ENCODE peak calls at places on chromosome 2, in seven cellular contexts. K is GM12865, G is hepatocyte, V is MCF 10A, Z is IMR-90, I is coronary artery, O is Calu3. U is an unnamed sample.

GRCh38 chr2:200335657-200336056 is 29.2 kb downstream of the SPATS2L start:
- DNase-seq in K (no peak), G (no peak), V (peak; percentile 71), Z (no peak), I (no peak), O (peak; percentile 64), U (peak; percentile 50)

GRCh38 chr2:168152902-168153301 is 94.5 kb downstream of the STK39 start:
- DNase-seq in K (no peak), G (no peak), V (no peak), Z (peak; percentile 10), I (no peak), O (no peak), U (no peak)

GRCh38 chr2:182649316-182649715 is 66.7 kb upstream of the DNAJC10 start:
- DNase-seq in K (peak; percentile 37), G (peak; percentile 56), V (peak; percentile 43), Z (peak; percentile 46), I (no peak), O (peak; percentile 26), U (peak; percentile 29)

GRCh38 chr2:55111570-55112228 is 61.4 kb upstream of the RTN4 start:
- DNase-seq in K (no peak), G (peak; percentile 80), V (peak; percentile 90), Z (peak; percentile 96), I (peak; percentile 86), O (no peak), U (peak; percentile 49)

GRCh38 chr2:152629202-152629601 is 88.1 kb downstream of the PRPF40A start:
- DNase-seq in K (no peak), G (no peak), V (no peak), Z (no peak), I (no peak), O (no peak), U (no peak)

GRCh38 chr2:142315353-142315752 is 184.5 kb upstream of the LRP1B start:
- DNase-seq in K (no peak), G (no peak), V (no peak), Z (no peak), I (no peak), O (no peak), U (no peak)

GRCh38 chr2:127078691-127079270 is 28.2 kb downstream of the BIN1 start:
- DNase-seq in K (no peak), G (no peak), V (no peak), Z (no peak), I (no peak), O (no peak), U (no peak)

GRCh38 chr2:176189666-176190641 is 1.5 kb downstream of the HOXD1 start:
- DNase-seq in K (no peak), G (no peak), V (no peak), Z (no peak), I (no peak), O (no peak), U (no peak)

GRCh38 chr2:27710640-27711430 is 47.1 kb downstream of the SLC4A1AP start:
- DNase-seq in K (no peak), G (no peak), V (peak; percentile 71), Z (peak; percentile 45), I (no peak), O (no peak), U (peak; percentile 71)

GRCh38 chr2:235766206-235766794 is 272.5 kb downstream of the AGAP1 start:
- DNase-seq in K (peak; percentile 69), G (peak; percentile 92), V (peak; percentile 81), Z (peak; percentile 74), I (no peak), O (peak; percentile 58), U (peak; percentile 61)

GRCh38 chr2:55399815-55400214 is 19.8 kb downstream of the CCDC88A start:
- DNase-seq in K (no peak), G (no peak), V (no peak), Z (no peak), I (no peak), O (no peak), U (no peak)

GRCh38 chr2:27075219-27075871 is 3.1 kb upstream of the EMILIN1 start:
- DNase-seq in K (peak; percentile 82), G (no peak), V (no peak), Z (peak; percentile 26), I (no peak), O (no peak), U (no peak)

DNA sequence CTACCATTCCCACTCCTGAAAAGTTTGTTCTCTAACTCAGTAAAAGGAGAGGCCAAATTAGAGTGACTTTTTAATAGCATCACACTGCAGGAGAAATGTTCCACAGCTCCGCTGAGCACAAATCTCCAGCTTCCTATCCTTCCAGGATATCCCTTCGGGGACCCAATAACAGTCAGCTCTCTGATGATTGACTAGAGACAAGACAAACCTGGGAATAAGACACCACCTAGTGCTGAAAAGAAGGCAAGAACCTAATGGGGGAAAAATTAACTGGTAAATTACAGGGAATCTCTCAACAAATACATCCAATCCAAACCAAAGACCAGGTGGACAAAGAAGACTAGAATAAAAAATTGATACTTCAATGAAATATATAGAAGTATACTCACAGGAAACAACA is 977.1 kb upstream of the SOX11 start:
- DNase-seq in K (no peak), G (no peak), V (peak; percentile 35), Z (no peak), I (no peak), O (no peak), U (no peak)
- TF ChIP-seq CTCF in K (no peak), G (peak; percentile 32), V (peak; percentile 33), Z (no peak), I (no peak), O (no peak), U (no peak)

GRCh38 chr2:7728388-7728787 is 811.2 kb downstream of the RNF144A start:
- DNase-seq in K (no peak), G (no peak), V (no peak), Z (no peak), I (no peak), O (no peak), U (no peak)
- TF ChIP-seq CTCF in K (no peak), G (no peak), V (no peak), Z (no peak), I (no peak), O (no peak), U (no peak)

DNA sequence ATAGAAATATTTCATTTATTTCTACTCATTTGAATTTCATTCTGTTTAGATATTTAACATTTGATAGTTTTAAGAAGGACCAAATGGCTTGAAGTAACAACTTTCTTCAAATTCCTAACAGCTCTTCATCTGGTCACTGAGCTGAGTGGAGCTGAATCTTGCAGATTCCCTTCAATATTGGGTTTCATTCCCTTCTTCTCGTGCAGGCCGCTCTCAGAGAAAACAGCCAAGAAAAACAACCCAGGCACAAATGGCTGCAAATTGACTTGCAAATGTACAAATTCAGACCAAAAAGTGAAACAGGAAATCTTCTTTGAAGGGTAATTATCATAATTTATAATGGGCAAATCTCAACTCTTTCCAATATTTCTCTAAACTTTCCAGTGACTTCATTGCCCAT is 30.3 kb upstream of the GCG start:
- DNase-seq in K (no peak), G (no peak), V (no peak), Z (no peak), I (no peak), O (no peak), U (no peak)
- TF ChIP-seq CTCF in K (no peak), G (no peak), V (no peak), Z (no peak), I (no peak), O (no peak), U (no peak)

GRCh38 chr2:224611938-224612337 is 26.8 kb upstream of the CUL3 start:
- DNase-seq in K (peak; percentile 20), G (no peak), V (no peak), Z (no peak), I (no peak), O (peak; percentile 2), U (no peak)
- TF ChIP-seq CTCF in K (peak; percentile 30), G (no peak), V (no peak), Z (no peak), I (no peak), O (no peak), U (no peak)

GRCh38 chr2:128318776-128319456 is at the start of gene HS6ST1:
- DNase-seq in K (peak; percentile 89), G (peak; percentile 94), V (peak; percentile 73), Z (peak; percentile 76), I (peak; percentile 88), O (peak; percentile 94), U (peak; percentile 33)

GRCh38 chr2:128321421-128321775 is 2.7 kb upstream of the HS6ST1 start:
- DNase-seq in K (no peak), G (no peak), V (no peak), Z (no peak), I (peak; percentile 79), O (no peak), U (no peak)

GRCh38 chr2:128319457-128319772 is 747 bp upstream of the HS6ST1 start:
- DNase-seq in K (no peak), G (no peak), V (no peak), Z (no peak), I (no peak), O (no peak), U (no peak)

GRCh38 chr2:128320609-128321420 is 2.1 kb upstream of the HS6ST1 start:
- DNase-seq in K (no peak), G (no peak), V (no peak), Z (no peak), I (peak; percentile 70), O (no peak), U (no peak)

DNA sequence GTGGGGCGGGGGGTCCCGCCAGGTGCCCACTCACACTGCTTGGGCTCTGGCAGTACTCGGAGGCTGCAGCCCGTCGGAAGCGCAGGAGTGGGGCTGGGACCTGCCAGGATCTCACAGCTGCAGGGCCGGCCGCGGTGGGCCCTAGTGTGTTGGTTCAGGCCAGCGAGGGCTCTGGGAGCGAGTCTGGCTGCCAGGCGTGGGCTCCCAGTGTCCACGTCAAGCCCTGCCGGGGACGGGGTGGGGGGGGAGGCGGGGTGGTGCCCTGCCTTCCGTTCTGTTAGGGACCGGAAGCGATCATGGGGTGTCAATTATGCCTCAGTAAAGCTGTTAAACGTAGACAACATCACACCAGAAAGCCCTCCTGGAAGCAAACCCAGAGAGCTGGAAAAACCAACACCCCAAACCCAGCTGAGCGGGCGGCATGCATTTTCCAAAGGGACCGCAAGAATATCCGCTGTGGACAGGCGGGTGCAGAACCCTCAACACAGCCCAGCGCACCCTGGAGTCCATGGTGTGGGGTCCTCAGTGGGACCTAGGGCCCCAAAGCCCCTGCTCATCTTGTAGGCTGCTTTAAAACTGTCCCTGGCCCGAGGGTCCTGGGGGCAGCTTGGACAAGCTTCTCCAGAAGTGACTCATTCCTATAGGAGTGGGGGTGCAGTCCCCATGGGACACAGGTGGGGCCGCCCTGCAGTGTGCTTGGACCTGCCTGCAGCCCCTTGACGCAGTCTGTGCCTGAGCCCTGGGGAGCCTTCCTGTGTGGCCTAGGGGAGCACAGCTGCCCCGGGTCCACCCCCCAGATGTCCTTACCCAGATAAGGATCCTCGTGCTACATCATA is 1.3 kb upstream of the HS6ST1 start:
- DNase-seq in K (no peak), G (no peak), V (no peak), Z (no peak), I (peak; percentile 73), O (no peak), U (no peak)
- TF ChIP-seq CTCF in K (no peak), G (no peak), V (no peak), Z (no peak), I (no peak), O (no peak), U (no peak)

U was measured in bronchial epithelial cell.